ENCODE peak calls at places on chromosomes 1 and 21, in four cellular contexts. G is H1, X is GM12878, D is HepG2. F is an unnamed sample. For H3K27me3, the result is how much of the 10 kb centered on the place peaks cover.

GRCh38 chr21:34110594-34111202 is 37.3 kb downstream of the MRPS6 start:
- DNase-seq in G (no peak), X (no peak), D (no peak), F (no peak)

GRCh38 chr1:3472088-3472850 is 17.8 kb downstream of the ARHGEF16 start:
- DNase-seq in G (no peak), X (no peak), D (no peak), F (no peak)

GRCh38 chr1:1157914-1158710 is 15.6 kb upstream of the TTLL10 start:
- DNase-seq in G (no peak), X (no peak), D (peak), F (no peak)

GRCh38 chr1:234544094-234544579 is 65.2 kb upstream of the TARBP1 start:
- DNase-seq in G (no peak), X (no peak), D (peak), F (no peak)

GRCh38 chr1:218344814-218345672 is at the start of gene TGFB2:
- DNase-seq in G (no peak), X (no peak), D (no peak), F (no peak)

GRCh38 chr1:42955311-42956063 is 3.2 kb downstream of the SLC2A1 start:
- DNase-seq in G (no peak), X (no peak), D (no peak), F (no peak)

GRCh38 chr1:193185861-193186714 is at the start of gene B3GALT2:
- DNase-seq in G (no peak), X (no peak), D (peak), F (no peak)

GRCh38 chr1:207034998-207035397 is 2.4 kb upstream of the C1orf116 start:
- DNase-seq in G (no peak), X (no peak), D (no peak), F (no peak)

GRCh38 chr1:108570128-108570527 is 10.2 kb downstream of the EEIG2 start:
- DNase-seq in G (no peak), X (no peak), D (peak), F (peak)

GRCh38 chr1:221478050-221478949 is 263.6 kb downstream of the DUSP10 start:
- DNase-seq in G (peak), X (peak), D (peak), F (peak)

GRCh38 chr1:206676499-206676898 is 8.2 kb upstream of the MAPKAPK2 start:
- DNase-seq in G (no peak), X (no peak), D (no peak), F (no peak)

GRCh38 chr1:42940851-42941639 is 17.6 kb downstream of the SLC2A1 start:
- DNase-seq in G (no peak), X (no peak), D (peak), F (no peak)

GRCh38 chr1:37448691-37449417 is 25.5 kb upstream of the ZC3H12A start:
- DNase-seq in G (no peak), X (no peak), D (no peak), F (no peak)

GRCh38 chr1:39737546-39738169 is 1.0 kb upstream of the PPIE start:
- DNase-seq in G (no peak), X (no peak), D (peak), F (no peak)

GRCh38 chr21:20527691-20528090 is 470.5 kb upstream of the NCAM2 start:
- DNase-seq in G (no peak), X (no peak), D (no peak), F (no peak)

GRCh38 chr1:22275626-22276395 is 132.9 kb upstream of the WNT4 start:
- DNase-seq in G (peak), X (no peak), D (no peak), F (peak)

GRCh38 chr1:201884472-201884871 is 4.2 kb upstream of the SHISA4 start:
- DNase-seq in G (no peak), X (no peak), D (no peak), F (no peak)

GRCh38 chr1:112332751-112333150 is 63.3 kb upstream of the CTTNBP2NL start:
- DNase-seq in G (no peak), X (no peak), D (no peak), F (no peak)

GRCh38 chr1:44077421-44077820 is 41.2 kb upstream of the KLF17 start:
- DNase-seq in G (no peak), X (no peak), D (no peak), F (no peak)
- TF ChIP-seq SUZ12 in G (no peak), X (no peak), D (no peak), F (no peak)

GRCh38 chr1:154851392-154852177 is 18.5 kb downstream of the KCNN3 start:
- DNase-seq in G (no peak), X (no peak), D (no peak), F (no peak)

GRCh38 chr1:154847891-154848290 is 22.2 kb downstream of the KCNN3 start:
- DNase-seq in G (no peak), X (no peak), D (no peak), F (no peak)

GRCh38 chr1:154846921-154847442 is 23.1 kb downstream of the KCNN3 start:
- DNase-seq in G (no peak), X (no peak), D (no peak), F (no peak)

GRCh38 chr1:154849645-154850131 is 20.4 kb downstream of the KCNN3 start:
- DNase-seq in G (no peak), X (peak), D (no peak), F (no peak)

GRCh38 chr1:154848983-154849382 is 21.1 kb downstream of the KCNN3 start:
- DNase-seq in G (no peak), X (no peak), D (no peak), F (no peak)
- H3K9ac ChIP-seq in G (no peak), X (peak), D (no peak), F (no peak)

GRCh38 chr1:26069941-26070807 is 2.7 kb upstream of the TRIM63 start:
- DNase-seq in G (no peak), X (no peak), D (no peak), F (no peak)
- H3K27me3 ChIP-seq in G (under half), X (under half), D (under half), F (under half)

GRCh38 chr1:169902750-169903149 is 9.1 kb upstream of the SCYL3 start:
- DNase-seq in G (no peak), X (no peak), D (no peak), F (no peak)
- TF ChIP-seq SUZ12 in G (no peak), X (no peak), D (no peak), F (no peak)